ENCODE peak calls at places on chromosomes 5 and 9, in nine cellular contexts. W is stimulated activated CD8-positive, alpha-beta memory T cell treated with anti-CD3 and anti-CD28 coated beads, Interleukin-4, amount 100 ng/mL, for 1 hour; X is DMS153; P is cardiac muscle cell; V is non-pigmented ciliary epithelial cell; H is NCI-H226; Y is CD8-positive, alpha-beta T cell; D is amygdala; R is CD8-positive, alpha-beta memory T cell. B is an unnamed sample.

GRCh38 chr5:107743357-107744000 is 72.7 kb upstream of the EFNA5 start:
- DNase-seq in W (no peak), X (no peak), P (no peak), V (peak), H (peak), Y (no peak), D (no peak), R (no peak), B (peak)

GRCh38 chr5:25056846-25057245 is 412.1 kb upstream of the CDH10 start:
- DNase-seq in W (no peak), X (no peak), P (peak), V (no peak), H (no peak), Y (no peak), D (no peak), R (no peak), B (peak)

GRCh38 chr5:124232517-124232916 is 513.9 kb downstream of the ZNF608 start:
- DNase-seq in W (no peak), X (no peak), P (no peak), V (no peak), H (no peak), Y (no peak), D (no peak), R (no peak), B (no peak)

GRCh38 chr9:104997536-104997935 is 69.6 kb upstream of the ABCA1 start:
- DNase-seq in W (no peak), X (no peak), P (no peak), V (no peak), H (no peak), Y (no peak), D (no peak), R (no peak), B (no peak)

GRCh38 chr9:8486095-8486494 is 686.5 kb upstream of the DMAC1 start:
- DNase-seq in W (no peak), X (no peak), P (peak), V (no peak), H (peak), Y (no peak), D (no peak), R (no peak), B (no peak)

GRCh38 chr5:62901001-62901400 is 322.4 kb downstream of the LRRC70 start:
- DNase-seq in W (no peak), X (no peak), P (no peak), V (no peak), H (no peak), Y (no peak), D (no peak), R (no peak), B (no peak)

GRCh38 chr5:68315679-68316271 is 100.2 kb downstream of the PIK3R1 start:
- DNase-seq in W (no peak), X (no peak), P (no peak), V (no peak), H (peak), Y (no peak), D (no peak), R (peak), B (no peak)

GRCh38 chr9:133640580-133641395 is 4.6 kb downstream of the DBH start:
- DNase-seq in W (no peak), X (no peak), P (no peak), V (no peak), H (no peak), Y (no peak), D (no peak), R (no peak), B (no peak)

GRCh38 chr5:472076-472655 is 29.2 kb downstream of the EXOC3 start:
- DNase-seq in W (no peak), X (no peak), P (peak), V (no peak), H (no peak), Y (no peak), D (no peak), R (no peak), B (no peak)

GRCh38 chr5:157744055-157745011 is 821 bp downstream of the LSM11 start:
- DNase-seq in W (no peak), X (no peak), P (peak), V (no peak), H (no peak), Y (no peak), D (no peak), R (peak), B (peak)

GRCh38 chr5:138402640-138403039 is 36.2 kb upstream of the REEP2 start:
- DNase-seq in W (no peak), X (no peak), P (no peak), V (no peak), H (no peak), Y (no peak), D (no peak), R (no peak), B (no peak)

GRCh38 chr9:111186021-111186420 is 144.0 kb downstream of the OR2K2 start:
- DNase-seq in W (no peak), X (no peak), P (no peak), V (no peak), H (no peak), Y (no peak), D (no peak), R (no peak), B (no peak)

GRCh38 chr9:113934826-113935676 is 58.9 kb downstream of the ZNF618 start:
- DNase-seq in W (no peak), X (no peak), P (no peak), V (no peak), H (no peak), Y (no peak), D (no peak), R (no peak), B (no peak)